ENCODE peak calls at places on chromosome 20, in six cellular contexts. N, Z, V, A, K and R are unnamed samples.

GRCh38 chr20:16241911-16242310 is 331.3 kb downstream of the KIF16B start:
- DNase-seq in N (no peak), V (no peak), Z (no peak), A (no peak), K (no peak), R (no peak)

GRCh38 chr20:50691585-50692552 is 527 bp upstream of the RIPOR3 start:
- DNase-seq in A (no peak), Z (no peak), V (no peak), N (no peak), K (no peak), R (no peak)

GRCh38 chr20:63939061-63939935 is 16.9 kb downstream of the UCKL1 start:
- DNase-seq in N (no peak), K (no peak), Z (no peak), V (no peak), A (no peak), R (no peak)

GRCh38 chr20:50385733-50386640 is 124.2 kb upstream of the PTPN1 start:
- DNase-seq in A (no peak), K (no peak), N (no peak), V (no peak), Z (no peak), R (no peak)

GRCh38 chr20:33401922-33402369 is 627 bp upstream of the CDK5RAP1 start:
- DNase-seq in V (no peak), K (no peak), N (no peak), A (no peak), Z (peak; percentile 41), R (no peak)

GRCh38 chr20:25276533-25277050 is 28.7 kb downstream of the PYGB start:
- DNase-seq in N (no peak), K (no peak), V (no peak), Z (no peak), A (no peak), R (no peak)

GRCh38 chr20:48625136-48625900 is 202.5 kb downstream of the PREX1 start:
- DNase-seq in Z (no peak), N (no peak), K (no peak), A (no peak), V (no peak), R (no peak)

GRCh38 chr20:46827718-46828458 is 66.8 kb upstream of the EYA2 start:
- DNase-seq in A (no peak), N (no peak), K (no peak), Z (no peak), V (no peak), R (no peak)

GRCh38 chr20:40770564-40771307 is 81.7 kb upstream of the MAFB start:
- DNase-seq in V (no peak), Z (no peak), N (no peak), A (no peak), K (no peak), R (no peak)